ENCODE peak calls at places on chromosome 10, in four cellular contexts. One of them, this sample, is unnamed.
A peak's percentile ranks its signal among the peaks of the same experiment; 100 is the strongest.

GRCh38 chr10:68135362-68135761 is 26.1 kb downstream of the MYPN start:
- DNase-seq in HT1080: no peak
- DNase-seq in endodermal cell: no peak
- DNase-seq in PC-3: peak; percentile 51
- DNase-seq in this sample: no peak

GRCh38 chr10:106563384-106563783 is 601.1 kb downstream of the SORCS1 start:
- DNase-seq in PC-3: peak; percentile 41
- DNase-seq in endodermal cell: no peak
- DNase-seq in HT1080: no peak
- DNase-seq in this sample: no peak

GRCh38 chr10:116006508-116006907 is 266.5 kb downstream of the GFRA1 start:
- DNase-seq in endodermal cell: no peak
- DNase-seq in HT1080: no peak
- DNase-seq in PC-3: no peak
- DNase-seq in this sample: no peak

GRCh38 chr10:35372329-35372728 is 36.0 kb downstream of the CCNY start:
- DNase-seq in PC-3: peak; percentile 100
- DNase-seq in endodermal cell: no peak
- DNase-seq in HT1080: peak; percentile 51
- DNase-seq in this sample: no peak

GRCh38 chr10:70590663-70591416 is 11.7 kb downstream of the PRF1 start:
- DNase-seq in HT1080: no peak
- DNase-seq in endodermal cell: no peak
- DNase-seq in PC-3: no peak
- DNase-seq in this sample: no peak

GRCh38 chr10:79560160-79560709 is at the start of gene SFTPA2:
- DNase-seq in endodermal cell: no peak
- DNase-seq in HT1080: no peak
- DNase-seq in PC-3: no peak
- DNase-seq in this sample: no peak

GRCh38 chr10:122852261-122852660 is 6.6 kb upstream of the CUZD1 start:
- DNase-seq in endodermal cell: peak; percentile 32
- DNase-seq in PC-3: peak; percentile 75
- DNase-seq in HT1080: peak; percentile 72
- DNase-seq in this sample: no peak

GRCh38 chr10:100303724-100304319 is 17.3 kb upstream of the BLOC1S2 start:
- DNase-seq in endodermal cell: no peak
- DNase-seq in HT1080: no peak
- DNase-seq in PC-3: peak; percentile 47
- DNase-seq in this sample: peak; percentile 4

GRCh38 chr10:23155166-23155565 is 36.9 kb upstream of the PTF1A start:
- DNase-seq in endodermal cell: no peak
- DNase-seq in HT1080: peak; percentile 48
- DNase-seq in PC-3: no peak
- DNase-seq in this sample: no peak

GRCh38 chr10:8778713-8779112 is 724.2 kb downstream of the GATA3 start:
- DNase-seq in endodermal cell: peak; percentile 52
- DNase-seq in HT1080: peak; percentile 29
- DNase-seq in PC-3: peak; percentile 8
- DNase-seq in this sample: no peak

GRCh38 chr10:47021850-47022249 is 110.6 kb downstream of the PTPN20 start:
- DNase-seq in PC-3: no peak
- DNase-seq in endodermal cell: no peak
- DNase-seq in HT1080: no peak
- DNase-seq in this sample: no peak

GRCh38 chr10:6239213-6239991 is 36.7 kb downstream of the PFKFB3 start:
- DNase-seq in HT1080: peak; percentile 99
- DNase-seq in endodermal cell: peak; percentile 16
- DNase-seq in PC-3: peak; percentile 94
- DNase-seq in this sample: no peak

GRCh38 chr10:95237376-95238170 is 43.5 kb downstream of the ACSM6 start:
- DNase-seq in endodermal cell: no peak
- DNase-seq in PC-3: peak; percentile 35
- DNase-seq in HT1080: peak; percentile 23
- DNase-seq in this sample: no peak

GRCh38 chr10:50917486-50917885 is 32.1 kb upstream of the A1CF start:
- DNase-seq in PC-3: peak; percentile 99
- DNase-seq in endodermal cell: no peak
- DNase-seq in HT1080: peak; percentile 48
- DNase-seq in this sample: no peak

GRCh38 chr10:5046410-5046809 is 42.8 kb upstream of the AKR1C2 start:
- DNase-seq in HT1080: no peak
- DNase-seq in endodermal cell: no peak
- DNase-seq in PC-3: no peak
- DNase-seq in this sample: no peak

GRCh38 chr10:31961264-31961663 is 32.6 kb upstream of the ARHGAP12 start:
- DNase-seq in PC-3: peak; percentile 49
- DNase-seq in HT1080: no peak
- DNase-seq in endodermal cell: no peak
- DNase-seq in this sample: peak; percentile 22

GRCh38 chr10:131859341-131860020 is 41.3 kb upstream of the PPP2R2D start:
- DNase-seq in PC-3: no peak
- DNase-seq in HT1080: no peak
- DNase-seq in endodermal cell: peak; percentile 38
- DNase-seq in this sample: no peak

GRCh38 chr10:90193240-90193985 is 492.0 kb downstream of the KIF20B start:
- DNase-seq in HT1080: peak; percentile 22
- DNase-seq in PC-3: peak; percentile 41
- DNase-seq in endodermal cell: no peak
- DNase-seq in this sample: no peak

GRCh38 chr10:103576862-103577261 is 83.4 kb downstream of the NEURL1 start:
- DNase-seq in PC-3: peak; percentile 17
- DNase-seq in HT1080: no peak
- DNase-seq in endodermal cell: no peak
- DNase-seq in this sample: no peak

GRCh38 chr10:50508315-50509051 is 115.3 kb downstream of the SGMS1 start:
- DNase-seq in HT1080: no peak
- DNase-seq in PC-3: no peak
- DNase-seq in endodermal cell: no peak
- DNase-seq in this sample: no peak

GRCh38 chr10:110416776-110417732 is 80.7 kb upstream of the DUSP5 start:
- DNase-seq in HT1080: peak; percentile 78
- DNase-seq in PC-3: peak; percentile 55
- DNase-seq in endodermal cell: no peak
- DNase-seq in this sample: no peak

GRCh38 chr10:133568287-133568614 is 2.9 kb upstream of the SYCE1 start:
- DNase-seq in HT1080: no peak
- DNase-seq in endodermal cell: no peak
- DNase-seq in PC-3: no peak
- DNase-seq in this sample: no peak

GRCh38 chr10:126867567-126868365 is 37.5 kb upstream of the DOCK1 start:
- DNase-seq in endodermal cell: no peak
- DNase-seq in HT1080: peak; percentile 27
- DNase-seq in PC-3: peak; percentile 42
- DNase-seq in this sample: no peak

GRCh38 chr10:72250666-72251065 is 23.1 kb upstream of the DDIT4 start:
- DNase-seq in PC-3: no peak
- DNase-seq in HT1080: no peak
- DNase-seq in endodermal cell: no peak
- DNase-seq in this sample: no peak

GRCh38 chr10:24415455-24416169 is 206.7 kb downstream of the KIAA1217 start:
- DNase-seq in PC-3: peak; percentile 3
- DNase-seq in endodermal cell: peak; percentile 56
- DNase-seq in HT1080: no peak
- DNase-seq in this sample: no peak

GRCh38 chr10:68897336-68897741 is 3.8 kb upstream of the DDX50 start:
- DNase-seq in PC-3: peak; percentile 85
- DNase-seq in HT1080: peak; percentile 74
- DNase-seq in endodermal cell: peak; percentile 84
- DNase-seq in this sample: peak; percentile 7

GRCh38 chr10:10094700-10095099 is 923.0 kb upstream of the CELF2 start:
- DNase-seq in endodermal cell: no peak
- DNase-seq in PC-3: no peak
- DNase-seq in HT1080: peak; percentile 11
- DNase-seq in this sample: no peak

GRCh38 chr10:58064714-58065528 is 202.8 kb downstream of the IPMK start:
- DNase-seq in endodermal cell: peak; percentile 73
- DNase-seq in HT1080: peak; percentile 63
- DNase-seq in PC-3: peak; percentile 92
- DNase-seq in this sample: no peak

GRCh38 chr10:132547421-132547861 is 9.9 kb downstream of the INPP5A start:
- DNase-seq in HT1080: no peak
- DNase-seq in endodermal cell: no peak
- DNase-seq in PC-3: no peak
- DNase-seq in this sample: no peak